ENCODE peak calls at places on chromosomes 4 and X, in five cellular contexts. B is body of pancreas, X is lung, D is ovary, W is endothelial cell of umbilical vein. F is an unnamed sample.

GRCh38 chr4:41506071-41506470 is 31.9 kb upstream of the LIMCH1 start:
- DNase-seq in B (no peak), X (no peak), D (no peak), W (no peak), F (peak; percentile 90)

GRCh38 chr4:20393486-20394100 is 141.9 kb downstream of the SLIT2 start:
- DNase-seq in B (no peak), X (no peak), D (no peak), W (no peak), F (no peak)

GRCh38 chr4:71187399-71188196 is 151.2 kb upstream of the SLC4A4 start:
- DNase-seq in B (peak; percentile 63), X (peak; percentile 50), D (no peak), W (no peak), F (peak; percentile 83)

GRCh38 chr4:1469596-1470392 is 63.6 kb upstream of the NKX1-1 start:
- DNase-seq in B (no peak), X (no peak), D (no peak), W (no peak), F (no peak)

GRCh38 chr4:169968999-169969398 is 57.2 kb downstream of the MFAP3L start:
- DNase-seq in B (no peak), X (no peak), D (no peak), W (no peak), F (no peak)

GRCh38 chr4:110197421-110198398 is 705 bp downstream of the ELOVL6 start:
- DNase-seq in B (peak; percentile 18), X (peak; percentile 30), D (peak; percentile 48), W (peak; percentile 59), F (no peak)

GRCh38 chr4:95675623-95676022 is 126.8 kb upstream of the UNC5C start:
- DNase-seq in B (no peak), X (no peak), D (no peak), W (no peak), F (no peak)

GRCh38 chr4:158122501-158122900 is 50.3 kb downstream of the GASK1B start:
- DNase-seq in B (no peak), X (no peak), D (no peak), W (no peak), F (no peak)

GRCh38 chr4:106869551-106869950 is 166.6 kb downstream of the DKK2 start:
- DNase-seq in B (no peak), X (no peak), D (no peak), W (no peak), F (no peak)

GRCh38 chr4:55791666-55792065 is 27.9 kb upstream of the EXOC1L start:
- DNase-seq in B (no peak), X (no peak), D (no peak), W (no peak), F (no peak)

GRCh38 chr4:146229406-146229805 is 15.1 kb downstream of the REELD1 start:
- DNase-seq in B (no peak), X (no peak), D (no peak), W (no peak), F (no peak)

GRCh38 chrX:120755066-120755846 is 120.4 kb downstream of the CT47B1 start:
- DNase-seq in B (peak; percentile 34), X (no peak), D (no peak), W (no peak), F (no peak)

GRCh38 chr4:70863099-70863790 is 23.6 kb upstream of the GRSF1 start:
- DNase-seq in B (no peak), X (no peak), D (no peak), W (no peak), F (no peak)

GRCh38 chr4:184310171-184310567 is 92.5 kb upstream of the ENPP6 start:
- DNase-seq in B (no peak), X (peak; percentile 37), D (no peak), W (peak; percentile 28), F (no peak)

GRCh38 chrX:22090181-22090580 is 58.1 kb downstream of the PHEX start:
- DNase-seq in B (no peak), X (no peak), D (no peak), W (peak; percentile 42), F (no peak)

GRCh38 chr4:82043081-82043808 is 330.5 kb downstream of the HNRNPD start:
- DNase-seq in B (peak; percentile 45), X (peak; percentile 30), D (no peak), W (no peak), F (no peak)

GRCh38 chr4:124445071-124445470 is 267.5 kb downstream of the ANKRD50 start:
- DNase-seq in B (no peak), X (no peak), D (no peak), W (no peak), F (no peak)

GRCh38 chrX:135454816-135455215 is 33.1 kb downstream of the SMIM10L2A start:
- DNase-seq in B (no peak), X (no peak), D (no peak), W (peak; percentile 1), F (no peak)

GRCh38 chr4:153365003-153365402 is 20.5 kb downstream of the MND1 start:
- DNase-seq in B (no peak), X (no peak), D (no peak), W (no peak), F (no peak)

GRCh38 chr4:127604949-127605709 is 27.6 kb upstream of the INTU start:
- DNase-seq in B (no peak), X (no peak), D (no peak), W (peak; percentile 26), F (peak; percentile 6)

GRCh38 chr4:121070696-121071639 is 1.4 kb downstream of the NDNF start:
- DNase-seq in B (peak; percentile 51), X (peak; percentile 67), D (peak; percentile 75), W (peak; percentile 13), F (no peak)

GRCh38 chr4:122845066-122845465 is 18.4 kb downstream of the FGF2 start:
- DNase-seq in B (no peak), X (no peak), D (no peak), W (no peak), F (no peak)

GRCh38 chr4:64670647-64671046 is 261.4 kb upstream of the TECRL start:
- DNase-seq in B (peak; percentile 11), X (no peak), D (no peak), W (no peak), F (no peak)

GRCh38 chr4:24496597-24496996 is 87.8 kb downstream of the DHX15 start:
- DNase-seq in B (no peak), X (no peak), D (no peak), W (no peak), F (peak; percentile 34)

GRCh38 chr4:8742546-8742945 is 129.1 kb downstream of the HMX1 start:
- DNase-seq in B (no peak), X (no peak), D (no peak), W (no peak), F (no peak)

GRCh38 chrX:153450114-153450948 is 4.5 kb upstream of the TREX2 start:
- DNase-seq in B (no peak), X (no peak), D (no peak), W (no peak), F (no peak)

GRCh38 chrX:2351999-2352995 is 148.5 kb downstream of the DHRSX start:
- DNase-seq in B (no peak), X (no peak), D (no peak), W (peak; percentile 23), F (no peak)

GRCh38 chr4:8702516-8703400 is 110.2 kb downstream of the CPZ start:
- DNase-seq in B (no peak), X (no peak), D (no peak), W (no peak), F (no peak)

GRCh38 chrX:136768469-136769084 is 12.2 kb downstream of the ARHGEF6 start:
- DNase-seq in B (peak; percentile 35), X (peak; percentile 55), D (peak; percentile 40), W (no peak), F (no peak)

GRCh38 chrX:19776753-19777152 is 110.6 kb downstream of the SH3KBP1 start:
- DNase-seq in B (no peak), X (no peak), D (no peak), W (no peak), F (no peak)

GRCh38 chr4:26028793-26029511 is 114.9 kb downstream of the SMIM20 start:
- DNase-seq in B (peak; percentile 81), X (peak; percentile 76), D (peak; percentile 72), W (peak; percentile 19), F (no peak)

GRCh38 chr4:180925800-180926199 is 1317.4 kb upstream of the TENM3 start:
- DNase-seq in B (no peak), X (no peak), D (no peak), W (no peak), F (no peak)

GRCh38 chr4:184420402-184420801 is 53.9 kb downstream of the IRF2 start:
- DNase-seq in B (no peak), X (no peak), D (no peak), W (no peak), F (no peak)

GRCh38 chr4:154004859-154005520 is 216.1 kb upstream of the SFRP2 start:
- DNase-seq in B (peak; percentile 27), X (no peak), D (no peak), W (no peak), F (no peak)

GRCh38 chr4:1245481-1246051 is 3.4 kb downstream of the CTBP1 start:
- DNase-seq in B (peak; percentile 91), X (no peak), D (peak; percentile 26), W (no peak), F (no peak)

GRCh38 chr4:83241132-83241531 is 43.5 kb downstream of the COQ2 start:
- DNase-seq in B (no peak), X (no peak), D (no peak), W (no peak), F (no peak)

GRCh38 chr4:1459664-1460511 is 53.6 kb upstream of the NKX1-1 start:
- DNase-seq in B (no peak), X (no peak), D (no peak), W (no peak), F (no peak)

GRCh38 chr4:9927317-9928007 is 93.8 kb downstream of the SLC2A9 start:
- DNase-seq in B (no peak), X (no peak), D (no peak), W (no peak), F (no peak)
- TF ChIP-seq CTCF in B (no peak), X (no peak), D (no peak), W (no peak), F (peak; percentile 39)

GRCh38 chrX:103329991-103330390 is at the start of gene TCEAL7:
- DNase-seq in B (no peak), X (no peak), D (peak; percentile 65), W (no peak), F (no peak)
- H3K4me3 ChIP-seq in B (no peak within 1 kb of the TSS), X (no peak within 1 kb of the TSS), D (peak within 1 kb of the TSS; percentile 19), W (no peak within 1 kb of the TSS), F (no peak within 1 kb of the TSS)

GRCh38 chrX:110951472-110952269 is 144.3 kb upstream of the PAK3 start:
- DNase-seq in B (peak; percentile 36), X (no peak), D (no peak), W (no peak), F (no peak)

GRCh38 chrX:110954428-110954827 is 141.6 kb upstream of the PAK3 start:
- DNase-seq in B (no peak), X (no peak), D (no peak), W (no peak), F (no peak)
- TF ChIP-seq CTCF in B (no peak), X (no peak), D (no peak), W (no peak), F (no peak)

DNA sequence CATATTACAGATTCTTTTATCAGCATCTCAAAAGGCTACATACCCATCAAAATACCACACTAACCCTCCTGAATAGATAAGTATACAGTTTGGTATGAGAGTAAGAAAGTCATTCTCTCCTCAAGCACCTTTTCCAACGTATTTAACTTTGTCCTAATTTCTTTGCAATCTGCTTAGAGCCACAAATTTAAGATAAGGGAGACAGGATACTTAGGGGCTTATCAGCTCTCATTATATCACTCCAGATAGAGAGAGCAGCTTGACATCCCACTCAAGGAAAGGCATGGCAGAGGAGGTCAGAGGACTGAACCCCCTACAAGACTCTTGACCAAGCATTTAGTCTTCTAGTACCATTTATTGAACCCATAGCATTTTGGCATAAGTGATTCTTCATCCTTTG is 262.4 kb downstream of the ADGRA3 start:
- DNase-seq in B (no peak), X (no peak), D (no peak), W (no peak), F (no peak)
- H3K4me3 ChIP-seq in B (no peak overlapping the region), X (no peak overlapping the region), D (no peak overlapping the region), W (no peak overlapping the region), F (no peak overlapping the region)

F was measured in LNCaP clone FGC.